ENCODE peak calls at places on chromosomes 4 and X, in five cellular contexts. L is IMR-90, J is cardiac muscle cell, I is OCI-LY7, D is right cardiac atrium. Q is an unnamed sample. For H3K4me1, the result is how much of the 10 kb centered on the place peaks cover.

GRCh38 chr4:118270492-118270891 is 82.3 kb downstream of the PRSS12 start:
- DNase-seq in L (peak), J (peak), I (peak), D (no peak), Q (no peak)

GRCh38 chrX:20378291-20378920 is 111.7 kb upstream of the RPS6KA3 start:
- DNase-seq in J (no peak), I (peak), L (peak), D (no peak), Q (no peak)

GRCh38 chr4:47736555-47736954 is 101.3 kb downstream of the CORIN start:
- DNase-seq in I (no peak), L (no peak), D (no peak), J (no peak), Q (no peak)

GRCh38 chrX:42495139-42495538 is 282.8 kb downstream of the PPP1R2C start:
- DNase-seq in D (no peak), J (no peak), I (no peak), L (no peak), Q (no peak)

GRCh38 chrX:109830704-109831206 is 97.7 kb upstream of the ACSL4 start:
- DNase-seq in I (no peak), J (peak), D (no peak), L (peak), Q (no peak)

GRCh38 chr4:69523385-69524132 is 27.9 kb upstream of the UGT2B4 start:
- DNase-seq in D (no peak), I (no peak), J (peak), L (no peak), Q (no peak)

GRCh38 chr4:81214518-81215218 is 354 bp downstream of the PRKG2 start:
- DNase-seq in I (no peak), D (no peak), J (peak), L (peak), Q (no peak)

GRCh38 chrX:49072712-49073095 is 1.1 kb downstream of the PRAF2 start:
- DNase-seq in D (no peak), I (no peak), L (no peak), J (no peak), Q (no peak)

GRCh38 chr4:127403523-127404084 is 229.2 kb upstream of the INTU start:
- DNase-seq in J (no peak), I (no peak), D (no peak), L (no peak), Q (no peak)

GRCh38 chr4:24799544-24800272 is 4.3 kb downstream of the SOD3 start:
- DNase-seq in L (no peak), I (no peak), D (peak), J (peak), Q (peak)

GRCh38 chr4:8255698-8256441 is 13.7 kb upstream of the HTRA3 start:
- DNase-seq in L (peak), D (peak), I (no peak), J (peak), Q (no peak)

GRCh38 chr4:176794651-176795050 is 1.9 kb upstream of the VEGFC start:
- DNase-seq in J (no peak), I (no peak), D (no peak), L (no peak), Q (no peak)

GRCh38 chr4:19945979-19946380 is 305.7 kb upstream of the SLIT2 start:
- DNase-seq in J (peak), I (no peak), D (no peak), L (peak), Q (no peak)

GRCh38 chrX:118510076-118510475 is 14.5 kb downstream of the DOCK11 start:
- DNase-seq in J (no peak), L (no peak), I (no peak), D (peak), Q (peak)

GRCh38 chr4:151302432-151302831 is 23.0 kb downstream of the SH3D19 start:
- DNase-seq in L (peak), I (no peak), J (peak), D (no peak), Q (no peak)

GRCh38 chr4:13642576-13642975 is 15.1 kb upstream of the BOD1L1 start:
- DNase-seq in J (peak), I (no peak), L (peak), D (no peak), Q (no peak)

GRCh38 chr4:4472344-4472958 is 69.4 kb downstream of the STX18 start:
- DNase-seq in I (no peak), J (no peak), L (peak), D (no peak), Q (no peak)

GRCh38 chr4:177235026-177235425 is 74.6 kb upstream of the NEIL3 start:
- DNase-seq in L (peak), J (peak), D (no peak), I (no peak), Q (no peak)

GRCh38 chr4:42310343-42310742 is 86.9 kb upstream of the SHISA3 start:
- DNase-seq in J (no peak), D (no peak), L (no peak), I (no peak), Q (no peak)

GRCh38 chr4:148539387-148539786 is 97.2 kb upstream of the NR3C2 start:
- DNase-seq in J (no peak), I (no peak), L (no peak), D (no peak), Q (no peak)

GRCh38 chr4:2767046-2767704 is 11.0 kb upstream of the TNIP2 start:
- DNase-seq in D (no peak), L (no peak), J (no peak), I (no peak), Q (no peak)

GRCh38 chr4:2765832-2766526 is 9.8 kb upstream of the TNIP2 start:
- DNase-seq in I (no peak), J (no peak), L (no peak), D (no peak), Q (no peak)

GRCh38 chr4:2761035-2761923 is 5.1 kb upstream of the TNIP2 start:
- DNase-seq in D (peak), L (no peak), J (peak), I (no peak), Q (no peak)

GRCh38 chr4:2762048-2762447 is 5.9 kb upstream of the TNIP2 start:
- DNase-seq in I (no peak), D (no peak), L (no peak), J (no peak), Q (no peak)

GRCh38 chr4:2763511-2763967 is 7.4 kb upstream of the TNIP2 start:
- DNase-seq in J (peak), D (peak), I (no peak), L (no peak), Q (no peak)
- H3K27ac ChIP-seq in J (no peak), D (no peak), I (no peak), L (no peak), Q (no peak)

GRCh38 chr4:796206-796605 is 29.7 kb downstream of the CPLX1 start:
- DNase-seq in I (no peak), L (no peak), D (no peak), J (no peak), Q (no peak)
- H3K4me1 ChIP-seq in I (half or more), L (under half), D (under half), J (under half), Q (under half)

GRCh38 chr4:96097693-96098092 is 257.8 kb downstream of the PDHA2 start:
- DNase-seq in L (no peak), I (no peak), D (no peak), J (no peak), Q (no peak)

GRCh38 chr4:96099031-96099430 is 259.1 kb downstream of the PDHA2 start:
- DNase-seq in D (no peak), L (no peak), I (no peak), J (peak), Q (no peak)

GRCh38 chr4:96108146-96108545 is 268.3 kb downstream of the PDHA2 start:
- DNase-seq in L (no peak), J (peak), I (no peak), D (no peak), Q (no peak)

GRCh38 chr4:96102541-96103018 is 262.7 kb downstream of the PDHA2 start:
- DNase-seq in J (peak), D (no peak), L (no peak), I (no peak), Q (no peak)

GRCh38 chr4:96103086-96103485 is 263.2 kb downstream of the PDHA2 start:
- DNase-seq in L (no peak), J (peak), I (no peak), D (no peak), Q (no peak)
- H3K27ac ChIP-seq in L (no peak), J (peak), I (no peak), D (no peak), Q (no peak)

GRCh38 chr4:113697429-113697828 is 64.1 kb downstream of the CAMK2D start:
- DNase-seq in J (no peak), D (no peak), L (no peak), I (no peak), Q (no peak)

GRCh38 chr4:113692809-113693411 is 68.6 kb downstream of the CAMK2D start:
- DNase-seq in D (no peak), L (no peak), I (peak), J (no peak), Q (no peak)

GRCh38 chr4:113691676-113692075 is 69.9 kb downstream of the CAMK2D start:
- DNase-seq in I (no peak), J (no peak), D (no peak), L (no peak), Q (no peak)

GRCh38 chr4:113695328-113696169 is 66.0 kb downstream of the CAMK2D start:
- DNase-seq in I (no peak), D (no peak), J (peak), L (peak), Q (no peak)

GRCh38 chr4:113693993-113694392 is 67.5 kb downstream of the CAMK2D start:
- DNase-seq in I (no peak), D (no peak), L (no peak), J (no peak), Q (no peak)
- H3K4me1 ChIP-seq in I (under half), D (under half), L (under half), J (under half), Q (under half)

DNA sequence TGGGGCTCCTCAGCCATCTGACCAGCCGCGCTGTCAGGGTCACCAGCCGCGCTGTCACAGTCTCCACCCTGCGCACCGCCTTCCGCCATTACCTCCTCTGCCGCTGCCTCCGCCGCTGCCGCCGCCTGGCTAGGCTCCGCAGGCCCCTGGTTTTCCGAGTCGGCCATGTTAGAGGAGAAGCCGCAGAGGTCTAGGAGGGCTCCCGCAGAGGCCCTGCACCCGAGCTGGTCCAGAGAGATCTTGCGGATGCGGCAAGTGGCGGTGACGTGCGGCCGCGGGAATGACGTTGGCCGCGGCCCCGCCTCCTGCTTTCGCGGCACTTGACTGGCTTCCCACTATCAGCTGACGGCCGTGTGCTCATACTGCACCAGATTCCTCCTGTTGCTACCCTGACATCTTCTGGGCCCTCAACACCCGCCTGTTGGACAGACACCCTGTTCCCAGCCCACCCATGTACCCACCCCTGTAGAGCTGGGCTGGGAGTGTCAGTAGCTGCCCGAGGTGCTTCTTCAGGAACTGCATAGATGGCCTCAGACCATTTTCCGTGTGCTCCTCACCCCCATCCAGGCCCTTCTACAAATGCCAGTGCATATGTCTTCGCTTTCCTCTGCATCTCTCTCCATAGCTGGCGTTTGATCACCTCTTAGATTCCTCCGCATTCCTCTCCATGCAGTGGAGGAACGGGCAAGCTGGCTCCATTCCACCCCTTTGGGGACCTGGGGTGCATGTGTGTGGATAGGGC is at the start of gene NAP1L5:
- DNase-seq in I (peak), D (peak), L (peak), J (peak), Q (peak)
- H3K27ac ChIP-seq in I (no peak), D (peak), L (peak), J (no peak), Q (peak)